ENCODE peak calls at places on chromosomes 12 and 14, in six cellular contexts. T is stimulated activated CD4-positive, alpha-beta T cell treated with anti-CD3 and anti-CD28 coated beads, Interleukin-15, amount 100 ng/mL, for 48 hours; U is cardiac muscle cell; B is midbrain; W is foreskin fibroblast; N is K562. E is an unnamed sample.

GRCh38 chr12:24948816-24949722 is at the start of gene BCAT1:
- DNase-seq in T (peak), U (peak), B (peak), W (peak), N (peak), E (peak)

GRCh38 chr12:108559748-108560147 is 1.2 kb downstream of the SART3 start:
- DNase-seq in T (no peak), U (no peak), B (no peak), W (no peak), N (peak), E (peak)

GRCh38 chr14:59139324-59139723 is 49.1 kb upstream of the DAAM1 start:
- DNase-seq in T (no peak), U (no peak), B (no peak), W (no peak), N (no peak), E (no peak)

GRCh38 chr14:61125314-61126082 is 144.5 kb downstream of the SLC38A6 start:
- DNase-seq in T (no peak), U (no peak), B (no peak), W (no peak), N (no peak), E (no peak)

GRCh38 chr14:50497351-50497750 is 35.0 kb downstream of the MAP4K5 start:
- DNase-seq in T (no peak), U (no peak), B (peak), W (no peak), N (no peak), E (no peak)

GRCh38 chr14:35861204-35861868 is 35.2 kb downstream of the BRMS1L start:
- DNase-seq in T (no peak), U (peak), B (no peak), W (no peak), N (peak), E (no peak)

GRCh38 chr12:112347521-112347920 is 34.7 kb downstream of the HECTD4 start:
- DNase-seq in T (no peak), U (peak), B (no peak), W (peak), N (no peak), E (no peak)

GRCh38 chr12:132444957-132445883 is 44.7 kb upstream of the FBRSL1 start:
- DNase-seq in T (peak), U (no peak), B (no peak), W (no peak), N (no peak), E (no peak)

GRCh38 chr12:51538599-51538998 is 52.4 kb upstream of the SCN8A start:
- DNase-seq in T (no peak), U (peak), B (no peak), W (no peak), N (no peak), E (no peak)

GRCh38 chr14:31933716-31934115 is 143.4 kb upstream of the ARHGAP5 start:
- DNase-seq in T (no peak), U (no peak), B (no peak), W (peak), N (no peak), E (no peak)

GRCh38 chr12:28698541-28698940 is 450.5 kb upstream of the FAR2 start:
- DNase-seq in T (no peak), U (no peak), B (no peak), W (peak), N (no peak), E (no peak)

GRCh38 chr12:130916251-130916911 is 37.3 kb upstream of the ADGRD1 start:
- DNase-seq in T (no peak), U (peak), B (peak), W (peak), N (peak), E (peak)

GRCh38 chr12:93315385-93315906 is 62.3 kb upstream of the NUDT4 start:
- DNase-seq in T (no peak), U (no peak), B (no peak), W (no peak), N (no peak), E (no peak)

GRCh38 chr14:45252356-45253069 is 489 bp downstream of the MIS18BP1 start:
- DNase-seq in T (no peak), U (no peak), B (no peak), W (peak), N (peak), E (no peak)

GRCh38 chr14:32560213-32560857 is 231.2 kb downstream of the AKAP6 start:
- DNase-seq in T (peak), U (peak), B (peak), W (peak), N (peak), E (peak)

GRCh38 chr12:124456133-124456651 is 111.2 kb downstream of the NCOR2 start:
- DNase-seq in T (no peak), U (no peak), B (no peak), W (no peak), N (no peak), E (no peak)

GRCh38 chr14:105182296-105183020 is 1.3 kb upstream of the NUDT14 start:
- DNase-seq in T (no peak), U (no peak), B (no peak), W (no peak), N (no peak), E (no peak)

GRCh38 chr12:32558941-32559340 is 120.2 kb upstream of the DNM1L start:
- DNase-seq in T (no peak), U (no peak), B (no peak), W (peak), N (no peak), E (no peak)

GRCh38 chr14:54440870-54441868 is at the start of gene CNIH1:
- DNase-seq in T (peak), U (peak), B (peak), W (peak), N (peak), E (peak)

GRCh38 chr12:91138337-91138905 is 27.1 kb upstream of the LUM start:
- DNase-seq in T (no peak), U (no peak), B (peak), W (peak), N (no peak), E (no peak)

GRCh38 chr14:99947695-99948094 is 117.5 kb upstream of the EVL start:
- DNase-seq in T (no peak), U (no peak), B (no peak), W (no peak), N (no peak), E (no peak)

GRCh38 chr14:63167044-63167443 is 37.2 kb upstream of the RHOJ start:
- DNase-seq in T (no peak), U (no peak), B (no peak), W (no peak), N (no peak), E (no peak)

GRCh38 chr14:49972840-49973239 is 80.0 kb downstream of the ARF6 start:
- DNase-seq in T (no peak), U (no peak), B (no peak), W (peak), N (peak), E (no peak)

GRCh38 chr12:116673713-116674112 is 64.2 kb downstream of the SPRING1 start:
- DNase-seq in T (no peak), U (no peak), B (no peak), W (peak), N (peak), E (no peak)

GRCh38 chr12:89353823-89354629 is 1.7 kb upstream of the DUSP6 start:
- DNase-seq in T (peak), U (peak), B (peak), W (peak), N (no peak), E (peak)

GRCh38 chr12:122909442-122910288 is 13.7 kb upstream of the VPS37B start:
- DNase-seq in T (no peak), U (peak), B (peak), W (no peak), N (no peak), E (no peak)

GRCh38 chr14:22422238-22422637 is 166.8 kb downstream of the DAD1 start:
- DNase-seq in T (no peak), U (no peak), B (no peak), W (no peak), N (no peak), E (no peak)

GRCh38 chr12:118237908-118238307 is 102.0 kb downstream of the PEBP1 start:
- DNase-seq in T (no peak), U (no peak), B (no peak), W (peak), N (no peak), E (no peak)

GRCh38 chr12:132145334-132145733 is 1.1 kb downstream of the NOC4L start:
- DNase-seq in T (no peak), U (no peak), B (no peak), W (no peak), N (no peak), E (no peak)

GRCh38 chr14:54589076-54589475 is 22.1 kb downstream of the SAMD4A start:
- DNase-seq in T (no peak), U (no peak), B (no peak), W (peak), N (no peak), E (no peak)

GRCh38 chr12:68358532-68359485 is 26.6 kb upstream of the MDM1 start:
- DNase-seq in T (peak), U (peak), B (peak), W (peak), N (peak), E (peak)

GRCh38 chr12:54983536-54984102 is 943 bp downstream of the TESPA1 start:
- DNase-seq in T (no peak), U (no peak), B (no peak), W (no peak), N (no peak), E (no peak)

E was measured in endothelial cell.